ENCODE peak calls at places on chromosomes 5 and 9, in four cellular contexts. One of them, this sample, is unnamed.

GRCh38 chr5:66744040-66744439 is 147.8 kb downstream of the MAST4 start:
- DNase-seq in GM12878: no peak
- DNase-seq in HepG2: no peak
- DNase-seq in K562: no peak
- DNase-seq in this sample: no peak

GRCh38 chr9:4366649-4367330 is 66.9 kb upstream of the GLIS3 start:
- DNase-seq in GM12878: no peak
- DNase-seq in HepG2: peak
- DNase-seq in K562: peak
- DNase-seq in this sample: peak

GRCh38 chr9:137405677-137406081 is 17.3 kb downstream of the EXD3 start:
- DNase-seq in GM12878: no peak
- DNase-seq in HepG2: no peak
- DNase-seq in K562: no peak
- DNase-seq in this sample: no peak

GRCh38 chr5:37717613-37718431 is 122.0 kb downstream of the GDNF start:
- DNase-seq in GM12878: no peak
- DNase-seq in HepG2: peak
- DNase-seq in K562: no peak
- DNase-seq in this sample: peak

GRCh38 chr5:151470440-151470839 is 23.0 kb downstream of the SLC36A1 start:
- DNase-seq in GM12878: no peak
- DNase-seq in HepG2: no peak
- DNase-seq in K562: no peak
- DNase-seq in this sample: no peak

GRCh38 chr5:140630296-140630695 is 2.7 kb downstream of the CD14 start:
- DNase-seq in GM12878: no peak
- DNase-seq in HepG2: no peak
- DNase-seq in K562: no peak
- DNase-seq in this sample: no peak

GRCh38 chr9:109114670-109115069 is 5.1 kb downstream of the TMEM245 start:
- DNase-seq in GM12878: no peak
- DNase-seq in HepG2: no peak
- DNase-seq in K562: no peak
- DNase-seq in this sample: no peak

GRCh38 chr5:89901983-89902382 is 507.6 kb downstream of the CETN3 start:
- DNase-seq in GM12878: no peak
- DNase-seq in HepG2: no peak
- DNase-seq in K562: no peak
- DNase-seq in this sample: no peak

GRCh38 chr9:123881604-123882003 is 48.3 kb downstream of the DENND1A start:
- DNase-seq in GM12878: no peak
- DNase-seq in HepG2: no peak
- DNase-seq in K562: no peak
- DNase-seq in this sample: no peak

GRCh38 chr5:138369706-138370105 is 17.2 kb downstream of the KDM3B start:
- DNase-seq in GM12878: no peak
- DNase-seq in HepG2: no peak
- DNase-seq in K562: no peak
- DNase-seq in this sample: no peak

GRCh38 chr9:35835216-35835604 is 6.2 kb downstream of the TMEM8B start:
- DNase-seq in GM12878: no peak
- DNase-seq in HepG2: no peak
- DNase-seq in K562: peak
- DNase-seq in this sample: peak

GRCh38 chr5:59587489-59588337 is 305.8 kb downstream of the PDE4D start:
- DNase-seq in GM12878: no peak
- DNase-seq in HepG2: no peak
- DNase-seq in K562: no peak
- DNase-seq in this sample: peak

GRCh38 chr5:66769839-66770617 is 173.8 kb downstream of the MAST4 start:
- DNase-seq in GM12878: no peak
- DNase-seq in HepG2: peak
- DNase-seq in K562: no peak
- DNase-seq in this sample: peak

GRCh38 chr5:146751781-146752401 is 126.7 kb downstream of the PPP2R2B start:
- DNase-seq in GM12878: peak
- DNase-seq in HepG2: no peak
- DNase-seq in K562: no peak
- DNase-seq in this sample: no peak

GRCh38 chr9:85898288-85898802 is 42.6 kb upstream of the NAA35 start:
- DNase-seq in GM12878: no peak
- DNase-seq in HepG2: no peak
- DNase-seq in K562: no peak
- DNase-seq in this sample: no peak

GRCh38 chr5:169350759-169351240 is 49.9 kb upstream of the SLIT3 start:
- DNase-seq in GM12878: no peak
- DNase-seq in HepG2: no peak
- DNase-seq in K562: no peak
- DNase-seq in this sample: no peak

GRCh38 chr9:136578915-136579637 is 33.2 kb upstream of the NOTCH1 start:
- DNase-seq in GM12878: no peak
- DNase-seq in HepG2: no peak
- DNase-seq in K562: peak
- DNase-seq in this sample: peak

GRCh38 chr9:93149361-93149760 is 15.3 kb upstream of the NINJ1 start:
- DNase-seq in GM12878: no peak
- DNase-seq in HepG2: no peak
- DNase-seq in K562: no peak
- DNase-seq in this sample: no peak

GRCh38 chr5:111800351-111800750 is 43.4 kb upstream of the NREP start:
- DNase-seq in GM12878: no peak
- DNase-seq in HepG2: no peak
- DNase-seq in K562: no peak
- DNase-seq in this sample: no peak

GRCh38 chr5:145829708-145830361 is 5.3 kb downstream of the PRELID2 start:
- DNase-seq in GM12878: no peak
- DNase-seq in HepG2: peak
- DNase-seq in K562: no peak
- DNase-seq in this sample: no peak

GRCh38 chr5:36691993-36692392 is 85.6 kb downstream of the SLC1A3 start:
- DNase-seq in GM12878: no peak
- DNase-seq in HepG2: no peak
- DNase-seq in K562: no peak
- DNase-seq in this sample: no peak
- TF ChIP-seq SP1 in GM12878: no peak
- TF ChIP-seq SP1 in HepG2: no peak
- TF ChIP-seq SP1 in K562: no peak
- TF ChIP-seq SP1 in this sample: no peak

DNA sequence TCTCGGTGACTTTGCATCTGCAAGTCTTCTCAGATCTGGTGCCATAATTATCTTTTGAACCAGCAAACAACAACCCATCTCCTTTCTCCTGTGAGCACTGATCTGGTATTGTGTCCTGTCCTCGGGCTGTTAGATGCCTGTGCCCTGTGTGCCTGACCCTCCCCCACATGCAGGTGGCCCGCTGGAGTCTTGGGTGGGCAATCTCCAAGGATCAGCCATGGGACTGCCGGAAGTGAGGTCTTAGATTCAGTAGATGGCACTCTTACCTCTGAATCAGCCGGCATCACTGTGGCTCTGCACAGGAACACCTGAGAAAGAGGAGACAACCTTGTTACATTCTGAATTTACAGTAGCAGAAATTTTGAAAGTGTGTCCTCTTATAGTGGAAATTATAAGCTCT is 172.4 kb downstream of the IRX2 start:
- DNase-seq in GM12878: no peak
- DNase-seq in HepG2: no peak
- DNase-seq in K562: no peak
- DNase-seq in this sample: no peak
- TF ChIP-seq FOXM1 in GM12878: no peak
- TF ChIP-seq FOXM1 in HepG2: no peak
- TF ChIP-seq FOXM1 in K562: no peak
- TF ChIP-seq FOXM1 in this sample: no peak

GRCh38 chr9:127730262-127730661 is 4.8 kb downstream of the TOR2A start:
- DNase-seq in GM12878: no peak
- DNase-seq in HepG2: no peak
- DNase-seq in K562: no peak
- DNase-seq in this sample: no peak

GRCh38 chr9:127730799-127731410 is 4.2 kb downstream of the TOR2A start:
- DNase-seq in GM12878: no peak
- DNase-seq in HepG2: no peak
- DNase-seq in K562: no peak
- DNase-seq in this sample: no peak

GRCh38 chr9:127728808-127729207 is 6.3 kb downstream of the TOR2A start:
- DNase-seq in GM12878: no peak
- DNase-seq in HepG2: no peak
- DNase-seq in K562: no peak
- DNase-seq in this sample: no peak

GRCh38 chr9:127731938-127732337 is 3.2 kb downstream of the TOR2A start:
- DNase-seq in GM12878: no peak
- DNase-seq in HepG2: no peak
- DNase-seq in K562: no peak
- DNase-seq in this sample: no peak

GRCh38 chr9:127729522-127730256 is 5.4 kb downstream of the TOR2A start:
- DNase-seq in GM12878: no peak
- DNase-seq in HepG2: peak
- DNase-seq in K562: no peak
- DNase-seq in this sample: no peak
- TF ChIP-seq SP1 in GM12878: no peak
- TF ChIP-seq SP1 in HepG2: no peak
- TF ChIP-seq SP1 in K562: no peak
- TF ChIP-seq SP1 in this sample: no peak

DNA sequence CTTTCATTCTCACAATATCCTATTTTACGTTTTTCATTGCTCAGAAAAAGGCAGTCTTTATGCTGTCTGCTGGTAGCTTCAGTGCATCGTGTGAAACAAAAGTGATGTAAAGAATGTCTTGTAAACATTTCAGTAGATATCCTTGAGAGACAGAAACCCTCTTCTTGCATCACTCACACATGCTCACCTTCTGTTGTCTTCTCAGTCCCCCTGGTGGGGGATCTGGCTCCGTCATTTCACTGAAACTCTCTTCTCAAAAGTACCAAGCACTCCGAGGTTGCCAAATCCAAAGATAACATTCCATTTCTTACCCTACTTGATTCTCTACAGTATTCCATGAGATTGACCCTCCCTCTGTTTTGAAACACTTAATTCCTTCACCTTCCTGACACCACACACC is 46.1 kb upstream of the PCA3 start:
- DNase-seq in GM12878: no peak
- DNase-seq in HepG2: no peak
- DNase-seq in K562: no peak
- DNase-seq in this sample: no peak
- TF ChIP-seq FOXM1 in GM12878: no peak
- TF ChIP-seq FOXM1 in HepG2: no peak
- TF ChIP-seq FOXM1 in K562: no peak
- TF ChIP-seq FOXM1 in this sample: no peak

GRCh38 chr9:77511525-77511924 is 136.6 kb downstream of the GNA14 start:
- DNase-seq in GM12878: no peak
- DNase-seq in HepG2: no peak
- DNase-seq in K562: no peak
- DNase-seq in this sample: no peak
- TF ChIP-seq SP1 in GM12878: no peak
- TF ChIP-seq SP1 in HepG2: no peak
- TF ChIP-seq SP1 in K562: no peak
- TF ChIP-seq SP1 in this sample: no peak

DNA sequence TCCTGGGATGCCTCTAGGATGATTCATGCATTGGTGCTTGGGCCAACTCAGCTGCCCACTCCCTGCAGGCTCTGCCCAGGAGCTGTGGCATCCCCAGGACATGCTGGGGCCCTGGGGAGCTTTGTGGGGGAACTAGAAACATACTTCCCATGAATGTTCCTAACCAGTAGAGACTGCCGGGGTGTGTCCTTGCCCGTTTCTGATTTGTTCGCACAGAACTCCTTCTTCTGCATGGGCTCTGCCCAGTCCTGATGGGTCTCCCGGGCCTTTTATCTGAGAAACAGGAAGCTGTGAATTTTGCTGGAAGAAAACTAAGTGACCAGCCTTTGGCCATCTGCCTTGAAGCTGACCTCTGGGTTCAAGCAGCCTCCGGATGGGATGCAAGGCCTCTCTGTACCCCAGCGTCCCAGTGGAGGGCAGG is 71.6 kb upstream of the RNU6ATAC start:
- DNase-seq in GM12878: no peak
- DNase-seq in HepG2: no peak
- DNase-seq in K562: no peak
- DNase-seq in this sample: no peak
- TF ChIP-seq FOXM1 in GM12878: no peak
- TF ChIP-seq FOXM1 in HepG2: no peak
- TF ChIP-seq FOXM1 in K562: no peak
- TF ChIP-seq FOXM1 in this sample: no peak

This sample was measured in HEK293T.